ENCODE peak calls at places on chromosome 2, in nine cellular contexts. Z is HuH-7.5, H is H9, F is omental fat pad, X is brain microvascular endothelial cell, T is Kasumi-1, C is BE2C, I is fibroblast of mammary gland, K is HTR-8/SVneo. O is an unnamed sample.

GRCh38 chr2:39703473-39703872 is 37.8 kb downstream of the TMEM178A start:
- DNase-seq in Z (no peak), H (no peak), F (no peak), X (no peak), T (no peak), C (no peak), I (no peak), K (no peak), O (no peak)

GRCh38 chr2:62774555-62775366 is 69.2 kb downstream of the EHBP1 start:
- DNase-seq in Z (no peak), H (no peak), F (no peak), X (peak), T (peak), C (no peak), I (peak), K (peak), O (peak)

GRCh38 chr2:53768233-53768542 is 584 bp downstream of the CHAC2 start:
- DNase-seq in Z (peak), H (peak), F (no peak), X (peak), T (no peak), C (no peak), I (peak), K (peak), O (peak)

GRCh38 chr2:235511187-235511661 is 17.4 kb downstream of the AGAP1 start:
- DNase-seq in Z (no peak), H (no peak), F (no peak), X (peak), T (no peak), C (no peak), I (peak), K (peak), O (peak)

GRCh38 chr2:230909841-230910545 is 15.0 kb downstream of the GPR55 start:
- DNase-seq in Z (no peak), H (peak), F (no peak), X (no peak), T (no peak), C (peak), I (no peak), K (no peak), O (no peak)

GRCh38 chr2:23096905-23097602 is 287.9 kb upstream of the KLHL29 start:
- DNase-seq in Z (no peak), H (no peak), F (no peak), X (no peak), T (no peak), C (peak), I (peak), K (no peak), O (no peak)

GRCh38 chr2:44171018-44171417 is 2.3 kb downstream of the PPM1B start:
- DNase-seq in Z (no peak), H (no peak), F (no peak), X (no peak), T (no peak), C (no peak), I (peak), K (no peak), O (peak)

GRCh38 chr2:170468557-170468956 is 246.6 kb upstream of the SP5 start:
- DNase-seq in Z (no peak), H (no peak), F (no peak), X (no peak), T (no peak), C (no peak), I (no peak), K (no peak), O (no peak)

GRCh38 chr2:237315170-237315880 is 98.6 kb downstream of the COL6A3 start:
- DNase-seq in Z (no peak), H (no peak), F (no peak), X (peak), T (no peak), C (peak), I (peak), K (no peak), O (peak)

GRCh38 chr2:223735659-223736244 is 101.6 kb downstream of the AP1S3 start:
- DNase-seq in Z (no peak), H (no peak), F (no peak), X (peak), T (no peak), C (no peak), I (peak), K (peak), O (peak)

GRCh38 chr2:185381631-185382030 is 357.0 kb upstream of the FSIP2 start:
- DNase-seq in Z (no peak), H (no peak), F (no peak), X (no peak), T (no peak), C (no peak), I (no peak), K (no peak), O (peak)

GRCh38 chr2:223113161-223113560 is 61.2 kb downstream of the KCNE4 start:
- DNase-seq in Z (no peak), H (no peak), F (no peak), X (peak), T (no peak), C (no peak), I (peak), K (no peak), O (peak)

GRCh38 chr2:231161252-231162035 is 36.6 kb upstream of the HTR2B start:
- DNase-seq in Z (no peak), H (no peak), F (no peak), X (no peak), T (no peak), C (no peak), I (no peak), K (no peak), O (peak)

GRCh38 chr2:160224060-160224459 is 24.0 kb upstream of the ITGB6 start:
- DNase-seq in Z (no peak), H (no peak), F (no peak), X (peak), T (peak), C (no peak), I (peak), K (peak), O (peak)

GRCh38 chr2:241818943-241819270 is 9.9 kb downstream of the NEU4 start:
- DNase-seq in Z (peak), H (no peak), F (no peak), X (no peak), T (no peak), C (no peak), I (no peak), K (no peak), O (no peak)

GRCh38 chr2:121321476-121321875 is 36.5 kb upstream of the TFCP2L1 start:
- DNase-seq in Z (no peak), H (no peak), F (no peak), X (no peak), T (no peak), C (no peak), I (no peak), K (no peak), O (no peak)

GRCh38 chr2:16216555-16216938 is 276.2 kb downstream of the MYCN start:
- DNase-seq in Z (no peak), H (no peak), F (no peak), X (no peak), T (no peak), C (peak), I (no peak), K (no peak), O (no peak)

GRCh38 chr2:218026244-218026643 is 23.4 kb upstream of the TNS1 start:
- DNase-seq in Z (no peak), H (peak), F (no peak), X (no peak), T (no peak), C (no peak), I (no peak), K (no peak), O (no peak)

GRCh38 chr2:158760887-158761286 is 34.2 kb upstream of the DAPL1 start:
- DNase-seq in Z (no peak), H (no peak), F (no peak), X (no peak), T (no peak), C (no peak), I (no peak), K (no peak), O (no peak)

GRCh38 chr2:54767921-54768320 is 44.5 kb downstream of the EML6 start:
- DNase-seq in Z (no peak), H (no peak), F (no peak), X (peak), T (no peak), C (no peak), I (peak), K (peak), O (peak)

GRCh38 chr2:88261725-88262124 is 91.6 kb downstream of the THNSL2 start:
- DNase-seq in Z (no peak), H (no peak), F (no peak), X (no peak), T (no peak), C (no peak), I (no peak), K (no peak), O (no peak)

GRCh38 chr2:203706403-203706802 is at the start of gene CD28:
- DNase-seq in Z (no peak), H (no peak), F (no peak), X (no peak), T (no peak), C (no peak), I (no peak), K (no peak), O (no peak)

GRCh38 chr2:85012855-85013254 is 41.9 kb downstream of the KCMF1 start:
- DNase-seq in Z (no peak), H (no peak), F (no peak), X (no peak), T (no peak), C (no peak), I (peak), K (no peak), O (no peak)

GRCh38 chr2:65436825-65437221 is 4.4 kb upstream of the SPRED2 start:
- DNase-seq in Z (peak), H (no peak), F (no peak), X (no peak), T (peak), C (no peak), I (no peak), K (no peak), O (no peak)

GRCh38 chr2:20604957-20605381 is 45.9 kb downstream of the HS1BP3 start:
- DNase-seq in Z (no peak), H (no peak), F (no peak), X (no peak), T (no peak), C (no peak), I (peak), K (no peak), O (no peak)

GRCh38 chr2:12617366-12617765 is 99.4 kb upstream of the TRIB2 start:
- DNase-seq in Z (no peak), H (no peak), F (no peak), X (no peak), T (no peak), C (no peak), I (no peak), K (no peak), O (no peak)

GRCh38 chr2:98026292-98026691 is 30.5 kb upstream of the TMEM131 start:
- DNase-seq in Z (no peak), H (no peak), F (no peak), X (no peak), T (no peak), C (no peak), I (no peak), K (no peak), O (no peak)

GRCh38 chr2:159798376-159798724 is 342 bp upstream of the CD302 start:
- DNase-seq in Z (no peak), H (no peak), F (no peak), X (no peak), T (no peak), C (no peak), I (no peak), K (no peak), O (no peak)

GRCh38 chr2:30763151-30763660 is 44.0 kb downstream of the CAPN13 start:
- DNase-seq in Z (no peak), H (no peak), F (no peak), X (no peak), T (no peak), C (no peak), I (peak), K (no peak), O (peak)